ENCODE peak calls at places on chromosomes 11 and 22, in ten cellular contexts. X is left ventricle myocardium superior; R is NCI-H748 treated with DMSO at 0.1 percent for 48 hours; L is KBM-7; W is transverse colon; G is choroid plexus epithelial cell; K is activated CD4-positive, alpha-beta T cell treated with anti-CD3 and anti-CD28 coated beads, Interleukin-2, amount 50 U/mL, for 24 hours; P is non-pigmented ciliary epithelial cell; C is GDM1; H is GM19239. M is an unnamed sample.

GRCh38 chr22:20111045-20111688 is 4.7 kb upstream of the RANBP1 start:
- DNase-seq in H (no peak), G (peak), L (peak), X (peak), C (no peak), W (no peak), R (no peak), P (no peak), K (no peak), M (no peak)

GRCh38 chr22:48178536-48178935 is 1416.1 kb downstream of the TBC1D22A start:
- DNase-seq in C (no peak), G (no peak), R (no peak), L (no peak), W (no peak), K (no peak), X (no peak), P (no peak), H (no peak), M (no peak)

GRCh38 chr11:2806351-2807058 is 79.1 kb downstream of the CDKN1C start:
- DNase-seq in C (no peak), K (no peak), G (no peak), R (no peak), X (peak), H (no peak), P (no peak), W (peak), L (no peak), M (no peak)

GRCh38 chr11:28528217-28528616 is 420.0 kb downstream of the METTL15 start:
- DNase-seq in L (no peak), P (no peak), W (no peak), H (no peak), C (no peak), X (no peak), G (no peak), R (no peak), K (no peak), M (no peak)

GRCh38 chr22:37526376-37526775 is 7.2 kb upstream of the CARD10 start:
- DNase-seq in H (no peak), L (no peak), W (no peak), X (no peak), R (no peak), P (no peak), C (no peak), K (no peak), G (no peak), M (no peak)

GRCh38 chr11:47175746-47176327 is 842 bp downstream of the ARFGAP2 start:
- DNase-seq in X (no peak), K (no peak), H (no peak), W (no peak), G (peak), C (peak), L (peak), P (no peak), R (no peak), M (no peak)

GRCh38 chr22:47281126-47282106 is 519.0 kb downstream of the TBC1D22A start:
- DNase-seq in W (no peak), H (no peak), X (no peak), L (no peak), P (no peak), K (no peak), G (no peak), C (no peak), R (peak), M (no peak)

GRCh38 chr11:112795896-112796686 is 165.1 kb upstream of the NCAM1 start:
- DNase-seq in R (no peak), C (no peak), K (no peak), G (no peak), W (no peak), H (no peak), X (peak), L (no peak), P (no peak), M (no peak)

GRCh38 chr11:69080361-69080973 is 31.7 kb downstream of the TPCN2 start:
- DNase-seq in C (no peak), X (no peak), H (no peak), R (no peak), G (no peak), L (no peak), P (no peak), K (no peak), W (no peak), M (no peak)

GRCh38 chr11:132631956-132632355 is 900.3 kb downstream of the OPCML start:
- DNase-seq in H (no peak), X (no peak), P (no peak), K (no peak), L (no peak), W (no peak), C (no peak), R (no peak), G (peak), M (no peak)

GRCh38 chr11:113806403-113806802 is 26.8 kb downstream of the CLDN25 start:
- DNase-seq in H (peak), P (peak), G (peak), W (peak), C (peak), X (no peak), L (peak), K (no peak), R (peak), M (no peak)

GRCh38 chr22:19543970-19544708 is 19.9 kb upstream of the CLDN5 start:
- DNase-seq in W (peak), X (no peak), C (no peak), G (no peak), L (no peak), R (no peak), P (no peak), H (no peak), K (no peak), M (no peak)

GRCh38 chr11:65396769-65397745 is 10.6 kb downstream of the FRMD8 start:
- DNase-seq in G (no peak), C (no peak), H (no peak), P (no peak), X (no peak), K (no peak), R (no peak), W (no peak), L (no peak), M (no peak)

M was measured in NCI-H1930.